ENCODE peak calls at places on chromosomes 12 and 14, in seven cellular contexts. I is endothelial cell of umbilical vein, Q is transverse colon, L is HepG2, J is breast epithelium, B is sigmoid colon, H is spleen. C is an unnamed sample.

GRCh38 chr14:68285421-68286179 is 466.0 kb downstream of the RAD51B start:
- DNase-seq in H (peak; percentile 78), B (no peak), J (no peak), Q (peak; percentile 23), I (no peak), L (no peak), C (no peak)

GRCh38 chr12:54723653-54724256 is 75.6 kb upstream of the DCD start:
- DNase-seq in B (no peak), L (no peak), H (no peak), J (no peak), I (peak; percentile 24), Q (no peak), C (no peak)

GRCh38 chr12:95506707-95507523 is 33.0 kb downstream of the METAP2 start:
- DNase-seq in L (no peak), B (no peak), Q (no peak), J (no peak), H (no peak), I (no peak), C (no peak)

GRCh38 chr14:104393898-104394605 is 185.5 kb upstream of the C14orf180 start:
- DNase-seq in H (peak; percentile 92), J (peak; percentile 17), I (peak; percentile 62), Q (peak; percentile 59), B (peak; percentile 67), L (no peak), C (no peak)

GRCh38 chr14:102015045-102015685 is 50.8 kb downstream of the DYNC1H1 start:
- DNase-seq in L (no peak), I (no peak), J (no peak), Q (no peak), H (no peak), B (no peak), C (no peak)

GRCh38 chr14:106848330-106849121 is 1322.1 kb downstream of the TMEM121 start:
- DNase-seq in B (no peak), H (no peak), I (no peak), Q (peak; percentile 53), L (peak; percentile 56), J (no peak), C (no peak)

GRCh38 chr12:22287056-22287455 is 47.5 kb downstream of the ST8SIA1 start:
- DNase-seq in Q (no peak), I (no peak), J (no peak), H (no peak), B (no peak), L (no peak), C (no peak)

GRCh38 chr12:83841620-83842019 is 1071.0 kb downstream of the SLC6A15 start:
- DNase-seq in I (no peak), J (no peak), H (no peak), Q (no peak), B (no peak), L (no peak), C (no peak)

GRCh38 chr12:93813972-93814821 is 137.0 kb downstream of the CRADD start:
- DNase-seq in L (peak; percentile 43), J (peak; percentile 81), Q (peak; percentile 59), H (no peak), B (peak; percentile 97), I (peak; percentile 74), C (peak; percentile 93)

GRCh38 chr12:121990692-121991603 is 30.7 kb upstream of the BCL7A start:
- DNase-seq in J (no peak), Q (no peak), H (no peak), B (no peak), L (no peak), I (no peak), C (no peak)

GRCh38 chr12:2456813-2457186 is 338.0 kb upstream of the FKBP4 start:
- DNase-seq in H (no peak), L (no peak), B (no peak), I (no peak), J (no peak), Q (no peak), C (no peak)

GRCh38 chr14:71739273-71739990 is 192.8 kb upstream of the RGS6 start:
- DNase-seq in I (peak; percentile 17), B (no peak), H (no peak), Q (peak; percentile 35), L (peak; percentile 50), J (no peak), C (no peak)

GRCh38 chr14:80425686-80426085 is 214.4 kb upstream of the DIO2 start:
- DNase-seq in I (peak; percentile 85), L (no peak), B (no peak), H (no peak), J (no peak), Q (no peak), C (no peak)

GRCh38 chr12:5293773-5294172 is 138.1 kb upstream of the NTF3 start:
- DNase-seq in B (no peak), L (no peak), Q (no peak), I (no peak), J (no peak), H (no peak), C (no peak)

GRCh38 chr12:110717037-110717436 is 25.7 kb downstream of the PPP1CC start:
- DNase-seq in I (no peak), J (no peak), Q (no peak), L (no peak), H (no peak), B (no peak), C (no peak)
- TF ChIP-seq CTCF in I (no peak), J (no peak), Q (no peak), L (no peak), H (no peak), B (no peak), C (no peak)

GRCh38 chr14:65170768-65171251 is 68.5 kb upstream of the MAX start:
- DNase-seq in J (no peak), H (peak; percentile 84), L (no peak), B (no peak), I (peak; percentile 70), Q (peak; percentile 17), C (no peak)
- TF ChIP-seq POLR2A in J (no peak), H (no peak), L (no peak), B (no peak), I (no peak), Q (no peak), C (no peak)

GRCh38 chr12:52879394-52880351 is 25.2 kb downstream of the KRT8 start:
- DNase-seq in Q (peak; percentile 85), H (peak; percentile 91), L (peak; percentile 83), J (peak; percentile 86), I (peak; percentile 83), B (peak; percentile 87), C (peak; percentile 89)
- TF ChIP-seq POLR2AphosphoS5 in Q (no peak), H (peak; percentile 45), L (no peak), J (peak; percentile 22), I (no peak), B (no peak), C (peak; percentile 41)

GRCh38 chr14:49620182-49621113 is at the start of the genes MGAT2 and RPL36AL:
- DNase-seq in B (peak; percentile 99), Q (peak; percentile 99), H (peak; percentile 98), I (peak; percentile 99), J (peak; percentile 96), L (peak; percentile 95), C (peak; percentile 98)
- TF ChIP-seq CTCF in B (no peak), Q (peak; percentile 56), H (peak; percentile 40), I (peak; percentile 51), J (peak; percentile 83), L (peak; percentile 46), C (peak; percentile 17)

C was measured in prostate gland.